ENCODE peak calls at places on chromosomes 6 and 20, in six cellular contexts. T, S, D, L, M and X are unnamed samples.

GRCh38 chr6:11085758-11086435 is 7.7 kb upstream of the SMIM13 start:
- DNase-seq in D (no peak), M (no peak), S (no peak), T (no peak), L (no peak), X (no peak)

GRCh38 chr6:115891111-115891669 is 169.5 kb downstream of the FRK start:
- DNase-seq in S (no peak), M (no peak), L (peak; percentile 70), T (peak; percentile 2), D (no peak), X (peak; percentile 18)

GRCh38 chr20:5364136-5364821 is 47.5 kb upstream of the PROKR2 start:
- DNase-seq in T (no peak), D (no peak), L (no peak), S (no peak), M (no peak), X (no peak)

GRCh38 chr6:33417127-33417902 is 592 bp downstream of the CUTA start:
- DNase-seq in T (peak; percentile 38), L (no peak), M (no peak), S (peak; percentile 76), D (peak; percentile 30), X (peak; percentile 49)

GRCh38 chr20:59945731-59946130 is 5.5 kb downstream of the FAM217B start:
- DNase-seq in D (no peak), T (no peak), L (no peak), M (no peak), S (no peak), X (no peak)

GRCh38 chr6:5045417-5045816 is 39.7 kb upstream of the PPP1R3G start:
- DNase-seq in M (no peak), S (no peak), D (no peak), T (no peak), L (no peak), X (no peak)

GRCh38 chr6:148464319-148465010 is 121.8 kb downstream of the SASH1 start:
- DNase-seq in T (peak; percentile 32), L (peak; percentile 12), M (peak; percentile 63), S (peak; percentile 77), D (peak; percentile 86), X (peak; percentile 73)

GRCh38 chr6:3372184-3372846 is 84.5 kb downstream of the SLC22A23 start:
- DNase-seq in L (no peak), M (no peak), D (no peak), S (peak; percentile 74), T (no peak), X (no peak)

GRCh38 chr20:1803216-1804128 is 91.7 kb upstream of the SIRPA start:
- DNase-seq in S (no peak), M (no peak), T (no peak), D (peak; percentile 72), L (no peak), X (peak; percentile 97)

GRCh38 chr20:48098866-48099265 is 313.6 kb upstream of the SULF2 start:
- DNase-seq in L (no peak), S (no peak), T (no peak), M (no peak), D (no peak), X (no peak)

GRCh38 chr6:63807056-63807455 is 171.5 kb downstream of the PHF3 start:
- DNase-seq in L (no peak), S (no peak), D (no peak), M (no peak), T (no peak), X (peak; percentile 30)

GRCh38 chr6:63805808-63806572 is 170.4 kb downstream of the PHF3 start:
- DNase-seq in L (no peak), T (peak; percentile 14), S (no peak), D (peak; percentile 84), M (peak; percentile 84), X (peak; percentile 82)

GRCh38 chr6:63808576-63808975 is 173.0 kb downstream of the PHF3 start:
- DNase-seq in L (no peak), M (no peak), S (no peak), D (no peak), T (no peak), X (no peak)

GRCh38 chr6:63805345-63805744 is 169.7 kb downstream of the PHF3 start:
- DNase-seq in T (no peak), S (no peak), D (no peak), L (no peak), M (no peak), X (peak; percentile 7)

GRCh38 chr6:63806573-63806913 is 170.9 kb downstream of the PHF3 start:
- DNase-seq in S (no peak), D (no peak), L (no peak), T (no peak), M (no peak), X (no peak)
- H3K4me3 ChIP-seq in S (no peak overlapping the region), D (peak overlapping the region; percentile 4), L (no peak overlapping the region), T (no peak overlapping the region), M (no peak overlapping the region), X (peak overlapping the region; percentile 44)

GRCh38 chr6:117956386-117956785 is 49.3 kb downstream of the SLC35F1 start:
- DNase-seq in D (no peak), S (no peak), T (no peak), M (no peak), L (no peak), X (no peak)
- TF ChIP-seq MYC in D (no peak), S (no peak), T (no peak), M (no peak), L (no peak), X (no peak)

GRCh38 chr20:62220666-62221568 is 839 bp upstream of the HRH3 start:
- DNase-seq in M (no peak), T (no peak), L (no peak), S (no peak), D (no peak), X (no peak)

GRCh38 chr20:62217913-62218773 is 1.9 kb downstream of the HRH3 start:
- DNase-seq in T (no peak), L (no peak), M (no peak), D (no peak), S (no peak), X (peak; percentile 45)

GRCh38 chr20:62222266-62222850 is 2.3 kb upstream of the HRH3 start:
- DNase-seq in D (no peak), M (no peak), S (no peak), T (no peak), L (no peak), X (no peak)

GRCh38 chr20:62219101-62219991 is 732 bp downstream of the HRH3 start:
- DNase-seq in S (no peak), T (no peak), D (no peak), L (no peak), M (no peak), X (no peak)

GRCh38 chr20:62219992-62220665 is at the start of gene HRH3:
- DNase-seq in M (peak; percentile 41), S (peak; percentile 63), L (no peak), D (no peak), T (no peak), X (peak; percentile 61)
- H3K4me3 ChIP-seq in M (peak within 1 kb of the TSS; percentile 26), S (no peak within 1 kb of the TSS), L (no peak within 1 kb of the TSS), D (no peak within 1 kb of the TSS), T (peak within 1 kb of the TSS; percentile 50), X (no peak within 1 kb of the TSS)

DNA sequence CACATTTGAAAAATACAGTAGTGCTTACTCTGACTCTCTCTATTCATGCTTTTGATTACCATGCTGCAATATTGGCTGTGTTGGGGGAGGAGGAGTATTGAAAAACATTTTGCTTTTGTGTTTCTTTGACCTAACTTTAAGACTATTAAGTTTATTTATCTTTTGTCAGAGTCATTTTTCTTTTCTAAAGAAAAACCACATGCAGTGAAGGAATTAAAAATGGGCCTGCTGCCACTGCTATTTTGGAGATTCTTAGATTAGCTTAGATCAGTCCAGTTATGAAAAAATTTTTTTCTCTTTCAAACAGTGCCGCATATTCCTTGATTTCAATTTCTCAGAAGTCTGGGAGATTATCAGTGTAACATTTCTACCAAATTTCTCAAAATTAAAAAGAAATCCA is 36.1 kb downstream of the BCKDHB start:
- DNase-seq in D (no peak), T (no peak), S (no peak), L (no peak), M (no peak), X (no peak)
- TF ChIP-seq MYC in D (no peak), T (no peak), S (no peak), L (no peak), M (no peak), X (no peak)